ENCODE peak calls at places on chromosome 12, in seven cellular contexts. Q is anterior cingulate cortex; Y is activated naive CD4-positive, alpha-beta T cell treated with anti-CD3 and anti-CD28 coated beads, Interleukin-2, amount 50 U/mL, for 16 hours; D is ascending aorta; A is effector CD4-positive, alpha-beta T cell; X is stimulated activated CD4-positive, alpha-beta T cell treated with anti-CD3 and anti-CD28 coated beads, Interleukin-4, amount 100 ng/mL, for 24 hours; B is fibroblast of the aortic adventitia. K is an unnamed sample.

GRCh38 chr12:33052141-33053051 is 155.8 kb upstream of the PKP2 start:
- DNase-seq in Q (no peak), A (no peak), X (no peak), Y (no peak), D (no peak), B (no peak), K (no peak)

GRCh38 chr12:21894792-21895392 is 46.3 kb downstream of the ABCC9 start:
- DNase-seq in X (no peak), B (peak), A (no peak), Y (no peak), Q (no peak), D (no peak), K (no peak)

GRCh38 chr12:119669744-119670472 is 2.0 kb downstream of the PRKAB1 start:
- DNase-seq in X (no peak), D (no peak), Y (no peak), Q (no peak), B (no peak), A (no peak), K (no peak)

GRCh38 chr12:108865169-108865568 is 7.8 kb upstream of the SSH1 start:
- DNase-seq in Q (no peak), B (no peak), A (no peak), Y (no peak), D (no peak), X (no peak), K (no peak)

GRCh38 chr12:116975779-116976393 is 65.1 kb downstream of the FBXW8 start:
- DNase-seq in Y (no peak), A (no peak), B (peak), X (no peak), D (no peak), Q (no peak), K (no peak)

GRCh38 chr12:69074559-69075349 is 141.8 kb upstream of the CPM start:
- DNase-seq in Y (no peak), Q (no peak), A (no peak), X (no peak), D (no peak), B (no peak), K (no peak)

GRCh38 chr12:69583203-69583602 is 2.1 kb upstream of the CCT2 start:
- DNase-seq in D (no peak), Y (no peak), Q (no peak), X (no peak), B (no peak), A (no peak), K (no peak)

GRCh38 chr12:64457036-64457435 is 5.1 kb downstream of the TBK1 start:
- DNase-seq in A (peak), D (no peak), Q (no peak), Y (peak), X (peak), B (no peak), K (no peak)

GRCh38 chr12:24937553-24938244 is 11.2 kb downstream of the BCAT1 start:
- DNase-seq in A (no peak), X (no peak), D (no peak), Y (no peak), Q (no peak), B (peak), K (no peak)

GRCh38 chr12:46908936-46909635 is 83.3 kb upstream of the SLC38A4 start:
- DNase-seq in A (no peak), Y (no peak), Q (no peak), X (no peak), D (no peak), B (no peak), K (no peak)

GRCh38 chr12:89160716-89161123 is 191.6 kb downstream of the DUSP6 start:
- DNase-seq in Q (no peak), Y (peak), A (no peak), B (peak), D (no peak), X (peak), K (no peak)

K was measured in midbrain.